ENCODE peak calls at places on chromosome 21, in four cellular contexts. C, D, M and B are unnamed samples.

GRCh38 chr21:42346866-42347600 is 3.8 kb downstream of the TFF2 start:
- DNase-seq in M (no peak), D (no peak), C (no peak), B (no peak)

GRCh38 chr21:42146821-42147220 is 72.1 kb upstream of the ABCG1 start:
- DNase-seq in D (no peak), M (no peak), C (no peak), B (no peak)

GRCh38 chr21:31931644-31932469 is 59.0 kb downstream of the HUNK start:
- DNase-seq in C (no peak), D (no peak), M (no peak), B (no peak)

GRCh38 chr21:38561205-38561604 is 62.9 kb upstream of the ERG start:
- DNase-seq in C (no peak), D (no peak), M (no peak), B (no peak)

GRCh38 chr21:24903954-24904635 is 703.2 kb downstream of the MRPL39 start:
- DNase-seq in C (no peak), M (no peak), D (no peak), B (no peak)

GRCh38 chr21:26909972-26910371 is 56.9 kb downstream of the ADAMTS5 start:
- DNase-seq in D (peak; percentile 49), C (no peak), M (no peak), B (peak; percentile 53)

GRCh38 chr21:43921602-43921978 is 56.6 kb downstream of the AGPAT3 start:
- DNase-seq in D (no peak), M (no peak), C (no peak), B (no peak)

GRCh38 chr21:41506526-41507520 is 1.1 kb downstream of the TMPRSS2 start:
- DNase-seq in C (no peak), D (peak; percentile 43), M (no peak), B (peak; percentile 47)

GRCh38 chr21:44516342-44516741 is 23.7 kb downstream of the KRTAP10-1 start:
- DNase-seq in D (no peak), C (no peak), M (no peak), B (no peak)

GRCh38 chr21:33645730-33646129 is 3.4 kb downstream of the ITSN1 start:
- DNase-seq in M (no peak), D (no peak), C (no peak), B (no peak)

GRCh38 chr21:33360871-33361602 is 36.3 kb downstream of the IFNAR1 start:
- DNase-seq in M (peak; percentile 62), D (peak; percentile 82), C (peak; percentile 73), B (peak; percentile 82)

GRCh38 chr21:41783476-41784150 is 16.8 kb upstream of the RIPK4 start:
- DNase-seq in D (peak; percentile 22), C (no peak), M (peak; percentile 47), B (no peak)

GRCh38 chr21:30194701-30195299 is 21.1 kb downstream of the CLDN8 start:
- DNase-seq in D (peak; percentile 39), C (no peak), M (no peak), B (peak; percentile 61)
- TF ChIP-seq CTCF in D (peak; percentile 84), C (peak; percentile 7), M (no peak), B (peak; percentile 72)

GRCh38 chr21:45556302-45556644 is 14.0 kb upstream of the SLC19A1 start:
- DNase-seq in C (no peak), M (no peak), D (no peak), B (no peak)
- TF ChIP-seq CTCF in C (no peak), M (no peak), D (no peak), B (peak; percentile 6)

DNA sequence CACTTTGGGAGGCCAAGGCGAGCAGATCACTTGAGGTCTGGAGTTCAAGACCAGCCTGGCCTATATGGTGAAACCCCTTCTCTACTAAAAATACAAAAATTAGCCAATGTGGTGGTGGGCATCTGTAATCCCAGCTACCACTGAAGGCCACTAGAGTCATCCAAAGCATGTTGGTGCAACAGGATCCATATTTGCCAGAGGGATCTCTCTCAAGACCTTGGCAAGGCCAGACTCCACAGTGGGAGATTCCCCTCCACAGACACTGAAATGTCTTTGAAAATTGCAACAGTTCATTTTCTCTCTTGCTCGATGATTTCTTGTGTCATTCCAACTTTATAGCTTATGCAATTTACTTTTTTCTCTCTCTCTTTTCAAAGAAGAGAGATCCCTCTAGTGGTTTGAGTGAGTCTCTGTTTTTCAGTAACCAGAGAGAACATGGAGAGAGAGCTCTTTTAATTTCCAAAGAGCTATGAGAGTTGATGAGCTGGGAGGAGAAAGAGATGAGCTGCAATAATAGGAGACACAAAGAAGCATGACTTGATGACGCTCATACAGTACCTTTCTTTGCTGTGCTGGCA is 176.8 kb upstream of the USP25 start:
- DNase-seq in M (no peak), D (no peak), C (no peak), B (no peak)
- TF ChIP-seq CTCF in M (peak; percentile 37), D (peak; percentile 23), C (no peak), B (peak; percentile 31)

DNA sequence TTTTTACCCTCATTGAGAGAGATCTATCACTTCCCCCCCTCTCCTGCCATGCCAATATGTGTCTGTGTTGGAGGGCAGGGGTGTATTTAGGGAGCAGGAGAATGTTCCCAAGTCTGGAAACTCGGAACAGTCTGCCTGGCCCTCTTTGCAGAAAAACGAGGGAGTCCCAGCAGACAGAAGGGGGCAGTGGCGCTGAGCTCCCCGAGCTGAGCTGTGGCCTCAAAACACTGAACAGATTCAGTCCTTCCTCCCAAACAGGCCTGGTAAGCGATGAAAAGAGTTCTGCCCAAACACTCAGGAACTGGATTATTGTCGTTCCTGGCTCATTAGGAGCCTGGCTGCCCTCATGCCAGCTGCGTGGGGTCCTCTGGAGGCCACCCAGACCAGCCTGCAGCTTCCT is 981 bp downstream of the CLDN14 start:
- DNase-seq in C (no peak), M (no peak), D (peak; percentile 23), B (peak; percentile 21)
- TF ChIP-seq CTCF in C (no peak), M (peak; percentile 40), D (peak; percentile 9), B (no peak)